ENCODE peak calls at places on chromosome 11, in seven cellular contexts. G is cardiac muscle cell, Z is heart left ventricle, S is breast epithelium, F is IMR-90, Q is pancreas, N is spleen. J is an unnamed sample. For H3K27me3, the result is how much of the 10 kb centered on the place peaks cover.

GRCh38 chr11:27847496-27847895 is 147.2 kb upstream of the BDNF start:
- DNase-seq in S (no peak), Z (no peak), F (peak), G (no peak), N (no peak), Q (no peak), J (no peak)

GRCh38 chr11:18229501-18229900 is 7.1 kb downstream of the SAA4 start:
- DNase-seq in F (no peak), S (no peak), G (no peak), Q (no peak), N (no peak), Z (no peak), J (no peak)

GRCh38 chr11:47127213-47127612 is 49.5 kb downstream of the ARFGAP2 start:
- DNase-seq in N (no peak), S (no peak), G (no peak), Q (peak), F (no peak), Z (no peak), J (no peak)

GRCh38 chr11:62535802-62536201 is 10.8 kb downstream of the AHNAK start:
- DNase-seq in S (no peak), G (no peak), Q (no peak), Z (no peak), N (no peak), F (no peak), J (no peak)

GRCh38 chr11:6052374-6052773 is 21.8 kb upstream of the OR56A1 start:
- DNase-seq in Z (no peak), G (no peak), N (no peak), F (no peak), S (no peak), Q (no peak), J (no peak)

GRCh38 chr11:27514558-27514957 is 8.0 kb upstream of the LIN7C start:
- DNase-seq in S (no peak), G (peak), Z (peak), Q (no peak), N (no peak), F (peak), J (no peak)

GRCh38 chr11:23473782-23474181 is 613.5 kb upstream of the CCDC179 start:
- DNase-seq in Q (no peak), N (no peak), S (no peak), G (no peak), F (no peak), Z (no peak), J (no peak)

GRCh38 chr11:133137939-133138338 is 394.4 kb downstream of the OPCML start:
- DNase-seq in Q (no peak), S (no peak), F (no peak), G (no peak), Z (no peak), N (no peak), J (no peak)

GRCh38 chr11:96055706-96056387 is 131.9 kb upstream of the MTMR2 start:
- DNase-seq in F (peak), G (peak), N (no peak), Z (no peak), S (no peak), Q (no peak), J (no peak)

GRCh38 chr11:19646921-19647320 is 65.7 kb upstream of the NAV2 start:
- DNase-seq in F (peak), N (no peak), Q (no peak), G (peak), S (peak), Z (no peak), J (no peak)

GRCh38 chr11:31817054-31817620 is 6.0 kb upstream of the PAX6 start:
- DNase-seq in S (no peak), N (peak), Q (no peak), G (no peak), Z (no peak), F (no peak), J (no peak)

GRCh38 chr11:88508808-88509581 is 171.5 kb upstream of the CTSC start:
- DNase-seq in N (peak), Q (no peak), S (no peak), F (no peak), Z (peak), G (peak), J (no peak)

GRCh38 chr11:5690736-5691135 is 1.1 kb downstream of the TRIM22 start:
- DNase-seq in Z (no peak), N (no peak), F (peak), G (peak), Q (no peak), S (no peak), J (no peak)

GRCh38 chr11:16295592-16295991 is 60.8 kb downstream of the SOX6 start:
- DNase-seq in G (no peak), Z (no peak), N (no peak), Q (no peak), S (no peak), F (no peak), J (no peak)

GRCh38 chr11:33334627-33335026 is 77.4 kb downstream of the HIPK3 start:
- DNase-seq in N (no peak), G (no peak), Z (no peak), S (no peak), F (no peak), Q (no peak), J (no peak)

GRCh38 chr11:20355221-20356219 is 8.0 kb upstream of the HTATIP2 start:
- DNase-seq in N (no peak), Z (peak), Q (no peak), S (no peak), F (peak), G (peak), J (no peak)

DNA sequence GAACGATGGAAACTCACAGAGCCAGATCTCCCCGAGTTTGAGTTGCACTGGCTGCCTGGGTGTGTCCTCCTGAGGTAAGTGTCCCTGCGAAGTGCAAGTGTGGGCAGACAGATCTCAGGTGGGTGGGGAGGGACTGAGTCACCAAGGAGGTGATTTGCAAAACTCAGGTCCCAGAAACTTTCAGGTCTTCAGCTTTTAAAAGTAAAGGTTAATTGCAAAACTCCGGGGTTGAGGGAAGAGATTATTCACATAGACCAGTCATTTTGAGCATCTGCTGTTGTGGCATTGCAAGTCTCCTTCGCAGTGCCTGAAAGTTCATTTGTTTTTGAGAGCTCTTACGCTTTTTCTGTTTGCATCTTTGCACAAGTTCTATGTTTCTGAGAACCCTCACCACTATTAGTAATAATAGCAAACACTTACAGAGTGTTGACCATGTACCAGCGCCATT is 7.1 kb downstream of the CD44 start:
- DNase-seq in S (no peak), G (no peak), F (no peak), N (no peak), Z (no peak), Q (no peak), J (peak)
- H3K27ac ChIP-seq in S (peak), G (no peak), F (peak), N (peak), Z (no peak), Q (no peak), J (peak)

DNA sequence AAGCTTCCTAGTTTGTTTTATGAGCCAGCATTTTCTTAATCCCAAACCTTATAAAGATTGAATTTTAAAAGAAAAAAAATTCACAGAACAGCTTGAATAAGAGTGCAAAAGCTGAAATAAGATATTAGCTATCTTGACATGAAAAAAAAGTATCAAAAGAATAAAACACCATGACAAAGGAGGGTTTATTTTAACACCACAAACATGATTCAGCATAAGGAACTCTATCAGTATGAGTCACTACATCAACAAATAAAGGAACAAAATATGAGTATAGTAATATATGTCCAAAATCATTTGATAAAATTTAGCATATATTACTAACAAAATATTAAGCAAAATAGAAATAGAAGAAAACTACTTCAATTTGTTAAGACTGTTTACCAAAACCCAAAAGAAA is 9.6 kb upstream of the LMO1 start:
- DNase-seq in Z (no peak), G (peak), N (no peak), F (peak), S (no peak), Q (no peak), J (peak)
- H3K27me3 ChIP-seq in Z (under half), G (half or more), N (under half), F (under half), S (under half), Q (under half), J (half or more)

GRCh38 chr11:2393941-2394817 is 6.4 kb upstream of the TSSC4 start:
- DNase-seq in S (no peak), Q (no peak), N (peak), F (no peak), G (no peak), Z (no peak), J (no peak)
- TF ChIP-seq CTCF in S (no peak), Q (no peak), N (no peak), F (no peak), G (no peak), Z (no peak), J (no peak)

GRCh38 chr11:119019996-119020395 is 1.4 kb downstream of the TRAPPC4 start:
- DNase-seq in N (no peak), Z (no peak), Q (no peak), G (no peak), F (no peak), S (no peak), J (no peak)
- H3K27ac ChIP-seq in N (peak), Z (peak), Q (no peak), G (no peak), F (no peak), S (no peak), J (no peak)

DNA sequence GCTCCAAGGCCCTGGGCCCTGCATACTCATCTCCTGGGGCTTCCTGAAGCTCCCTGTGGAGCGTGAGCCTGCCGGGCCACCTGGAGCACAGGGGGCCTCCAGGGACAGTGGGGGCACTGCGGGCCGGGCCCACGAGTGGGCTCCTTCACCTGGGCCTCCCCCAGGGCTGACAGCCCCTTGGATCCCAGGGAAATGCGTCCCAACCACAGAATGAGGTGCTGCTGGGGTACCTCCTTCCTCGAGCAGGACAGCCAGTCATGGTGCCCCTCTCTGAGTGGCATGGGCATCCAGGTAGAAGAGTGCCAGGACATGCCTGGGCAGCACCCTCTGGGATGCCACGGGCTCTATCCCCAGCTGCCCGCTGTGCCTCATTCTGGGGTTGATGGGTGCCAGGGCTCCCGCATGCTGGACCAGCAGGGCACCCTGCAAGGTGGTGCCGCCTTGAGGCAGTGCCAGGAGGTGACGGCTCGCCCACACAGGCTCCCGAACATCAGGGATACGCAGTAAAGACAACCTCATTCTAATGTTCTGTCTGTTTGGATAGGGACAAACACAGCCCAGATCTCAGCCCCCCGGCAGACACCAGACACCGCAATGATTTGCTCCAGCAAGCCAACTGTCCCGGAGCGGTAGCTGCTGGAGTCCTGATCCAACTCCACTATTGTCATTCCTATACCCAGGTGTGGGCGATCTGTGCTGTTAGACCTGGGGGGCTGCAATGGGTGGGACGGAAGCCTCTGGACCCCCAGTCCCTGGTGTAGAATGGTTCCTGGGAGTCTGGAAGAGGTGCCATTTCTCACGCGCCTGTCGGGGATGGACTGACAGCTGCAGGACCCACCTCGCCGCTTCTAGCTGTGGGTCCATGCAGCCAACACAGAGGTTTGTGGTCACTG is 25.8 kb downstream of the KRTAP5-5 start:
- DNase-seq in N (peak), F (no peak), Q (no peak), S (no peak), Z (no peak), G (no peak), J (no peak)
- H3K27me3 ChIP-seq in N (under half), F (half or more), Q (under half), S (under half), Z (under half), G (under half), J (under half)

GRCh38 chr11:12868315-12869073 is 140.6 kb upstream of the RASSF10 start:
- DNase-seq in Q (no peak), F (peak), S (no peak), G (no peak), N (no peak), Z (no peak), J (no peak)
- TF ChIP-seq CTCF in Q (no peak), F (peak), S (no peak), G (peak), N (no peak), Z (no peak), J (peak)

DNA sequence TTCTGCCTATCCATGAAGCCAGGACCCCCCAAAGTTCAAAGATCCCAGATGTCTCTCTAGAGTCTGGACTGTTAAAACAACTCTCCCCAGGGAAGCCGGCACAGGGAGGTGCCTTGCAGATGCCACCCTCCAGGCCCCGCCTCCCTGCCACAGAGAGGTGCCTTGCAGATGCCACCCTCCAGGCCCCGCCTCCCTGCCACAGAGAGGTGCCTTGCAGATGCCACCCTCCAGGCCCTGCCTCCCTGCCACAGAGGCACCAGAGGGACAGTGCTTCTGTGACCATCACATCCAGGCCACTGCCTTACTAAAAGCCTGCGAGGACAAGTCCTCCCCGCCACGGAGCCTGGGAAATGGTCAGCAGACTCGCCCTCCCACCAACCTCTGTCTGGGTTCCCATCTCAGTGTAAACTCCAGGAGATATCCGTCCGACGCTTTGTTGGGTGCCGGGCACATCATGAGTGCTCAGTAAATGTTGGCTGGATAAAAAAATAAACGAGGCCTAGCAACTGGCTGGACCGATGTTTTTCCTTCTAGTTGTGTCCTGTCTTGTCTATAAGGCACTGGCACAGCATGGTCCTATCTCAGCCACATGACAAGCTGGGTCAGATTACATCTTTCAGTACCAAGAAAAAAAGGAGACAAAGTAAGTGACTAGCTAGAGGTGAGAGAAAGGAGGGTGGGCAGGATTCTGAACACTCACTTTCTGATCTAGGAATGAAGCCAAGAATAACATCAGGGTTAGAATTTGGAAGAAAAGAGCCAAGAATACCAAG is 91.2 kb upstream of the CSNK2A3 start:
- DNase-seq in Q (no peak), G (peak), S (no peak), N (no peak), F (peak), Z (no peak), J (peak)
- H3K27ac ChIP-seq in Q (no peak), G (no peak), S (no peak), N (no peak), F (no peak), Z (peak), J (no peak)

GRCh38 chr11:70762810-70763209 is 364.5 kb downstream of the CTTN start:
- DNase-seq in S (no peak), G (no peak), Q (no peak), N (peak), Z (no peak), F (no peak), J (no peak)

GRCh38 chr11:70760416-70761020 is 362.2 kb downstream of the CTTN start:
- DNase-seq in G (no peak), S (no peak), N (peak), Z (no peak), F (no peak), Q (no peak), J (peak)

GRCh38 chr11:70761094-70761905 is 363.0 kb downstream of the CTTN start:
- DNase-seq in Z (no peak), G (no peak), S (no peak), F (no peak), N (peak), Q (no peak), J (no peak)

GRCh38 chr11:70763606-70764005 is 365.3 kb downstream of the CTTN start:
- DNase-seq in N (no peak), Q (no peak), Z (no peak), G (no peak), F (peak), S (no peak), J (no peak)

DNA sequence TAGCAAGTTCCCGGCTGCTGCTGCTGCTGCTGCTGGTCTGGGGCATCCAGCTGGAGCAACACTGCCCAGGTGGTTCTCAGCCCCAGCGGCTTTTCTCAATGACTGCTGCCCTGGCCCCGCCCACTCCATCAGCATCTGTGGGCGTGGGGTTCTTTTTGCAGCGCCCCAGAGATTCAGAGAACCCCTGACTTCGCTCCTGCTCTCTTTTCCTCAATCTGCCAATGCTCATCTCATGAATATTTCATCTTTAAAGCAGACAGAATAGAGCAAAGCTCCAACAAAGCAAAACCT is 363.5 kb downstream of the CTTN start:
- DNase-seq in Z (no peak), S (no peak), G (no peak), Q (no peak), F (no peak), N (no peak), J (no peak)
- H3K27me3 ChIP-seq in Z (under half), S (under half), G (under half), Q (under half), F (under half), N (under half), J (under half)

DNA sequence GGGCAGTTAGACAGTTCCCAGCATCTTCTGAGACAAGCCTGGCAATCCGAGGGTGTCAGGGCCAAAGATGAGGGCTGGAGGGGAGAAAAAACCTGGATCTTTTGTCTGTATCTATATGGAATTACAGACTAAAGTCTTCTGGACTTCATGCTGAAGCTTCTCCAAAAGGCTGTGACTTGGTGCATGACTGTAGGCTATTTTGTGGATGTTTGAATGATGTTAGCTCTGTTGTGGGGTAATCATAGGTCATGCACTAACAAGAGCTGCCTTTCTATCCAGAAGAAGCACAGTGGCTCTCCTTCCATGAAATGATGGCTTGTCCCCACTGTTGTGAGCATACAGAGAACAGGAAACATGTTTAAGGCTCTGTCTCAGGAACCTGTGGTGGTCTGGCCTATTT is 263.3 kb upstream of the PLET1 start:
- DNase-seq in Z (no peak), F (no peak), S (no peak), Q (no peak), G (no peak), N (no peak), J (no peak)
- TF ChIP-seq CTCF in Z (no peak), F (no peak), S (no peak), Q (no peak), G (no peak), N (no peak), J (no peak)

DNA sequence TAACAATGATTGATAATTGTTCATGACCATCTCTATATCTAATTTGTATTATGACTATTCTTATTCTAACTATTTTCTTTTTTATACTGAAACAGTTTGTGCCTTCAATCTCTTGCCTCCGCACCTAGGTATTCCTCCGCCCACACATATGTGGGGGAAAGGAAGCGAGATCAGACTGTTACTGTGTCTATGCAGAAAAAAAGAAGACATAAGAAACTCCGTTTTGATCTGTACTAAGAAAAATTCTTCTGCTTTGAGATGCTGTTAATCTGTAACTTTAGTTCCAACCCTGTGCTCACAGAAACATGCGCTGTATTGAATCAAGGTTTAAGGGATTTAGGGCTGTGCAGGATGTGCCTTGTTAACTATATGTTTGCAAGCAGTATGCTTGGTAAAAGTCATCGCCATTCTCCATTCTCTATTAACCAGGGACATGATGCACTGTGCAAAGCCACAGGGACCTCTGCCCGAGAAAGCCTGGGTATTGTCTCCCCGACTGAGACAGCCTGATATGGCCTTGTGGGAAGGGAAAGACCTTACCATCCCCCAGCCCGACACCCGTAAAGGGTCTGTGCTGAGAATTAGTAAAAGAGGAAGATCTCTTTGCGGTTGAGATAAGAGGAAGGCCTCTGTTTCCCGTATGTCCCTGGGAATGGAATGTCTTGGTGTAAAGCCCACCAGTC is 2.1 kb upstream of the SCYL1 start:
- DNase-seq in G (peak), F (no peak), Q (no peak), S (no peak), Z (no peak), N (peak), J (no peak)
- H3K27ac ChIP-seq in G (peak), F (no peak), Q (no peak), S (no peak), Z (no peak), N (peak), J (no peak)

J was measured in foreskin keratinocyte.